ENCODE peak calls at places on chromosomes 13 and 19, in seven cellular contexts. Q is A549, N is GM12878, P is HepG2, U is K562, Z is HCT116, A is SK-N-SH. E is an unnamed sample.

GRCh38 chr19:37817180-37817911 is 38.0 kb upstream of the ZNF573 start:
- DNase-seq in Q (no peak), N (no peak), P (no peak), U (no peak), Z (no peak), A (peak), E (peak)

GRCh38 chr19:37933965-37934364 is 27.0 kb downstream of the SIPA1L3 start:
- DNase-seq in Q (peak), N (no peak), P (peak), U (no peak), Z (no peak), A (no peak), E (no peak)

GRCh38 chr13:99074693-99075092 is 96.8 kb upstream of the DOCK9 start:
- DNase-seq in Q (no peak), N (no peak), P (no peak), U (no peak), Z (no peak), A (no peak), E (no peak)

GRCh38 chr13:50584856-50585580 is 258.5 kb downstream of the DLEU7 start:
- DNase-seq in Q (no peak), N (no peak), P (no peak), U (no peak), Z (no peak), A (no peak), E (no peak)

GRCh38 chr13:57970404-57970803 is 338.9 kb downstream of the PCDH17 start:
- DNase-seq in Q (no peak), N (no peak), P (no peak), U (no peak), Z (no peak), A (no peak), E (no peak)

GRCh38 chr19:33396701-33397535 is 23.4 kb downstream of the CEBPG start:
- DNase-seq in Q (no peak), N (no peak), P (peak), U (no peak), Z (no peak), A (peak), E (peak)

GRCh38 chr19:29620931-29621351 is 14.9 kb downstream of the POP4 start:
- DNase-seq in Q (no peak), N (no peak), P (no peak), U (no peak), Z (no peak), A (no peak), E (no peak)

GRCh38 chr19:16458391-16459128 is 13.2 kb downstream of the EPS15L1 start:
- DNase-seq in Q (no peak), N (no peak), P (peak), U (no peak), Z (no peak), A (no peak), E (no peak)

GRCh38 chr13:77383097-77383496 is 56.2 kb upstream of the MYCBP2 start:
- DNase-seq in Q (no peak), N (no peak), P (no peak), U (no peak), Z (no peak), A (no peak), E (no peak)

GRCh38 chr19:3382460-3383100 is 16.2 kb downstream of the NFIC start:
- DNase-seq in Q (no peak), N (no peak), P (no peak), U (no peak), Z (no peak), A (no peak), E (no peak)

GRCh38 chr19:5803441-5803751 is 1.5 kb upstream of the NRTN start:
- DNase-seq in Q (no peak), N (no peak), P (no peak), U (no peak), Z (no peak), A (no peak), E (no peak)

GRCh38 chr13:49539746-49540145 is 44.0 kb downstream of the PHF11 start:
- DNase-seq in Q (no peak), N (no peak), P (no peak), U (no peak), Z (no peak), A (no peak), E (no peak)

GRCh38 chr13:49538404-49538803 is 42.7 kb downstream of the PHF11 start:
- DNase-seq in Q (no peak), N (no peak), P (no peak), U (no peak), Z (no peak), A (no peak), E (no peak)

GRCh38 chr13:49543656-49544055 is 41.7 kb downstream of the RCBTB1 start:
- DNase-seq in Q (no peak), N (no peak), P (no peak), U (no peak), Z (no peak), A (no peak), E (no peak)

GRCh38 chr13:49539313-49539712 is 43.6 kb downstream of the PHF11 start:
- DNase-seq in Q (no peak), N (no peak), P (no peak), U (no peak), Z (no peak), A (no peak), E (peak)

DNA sequence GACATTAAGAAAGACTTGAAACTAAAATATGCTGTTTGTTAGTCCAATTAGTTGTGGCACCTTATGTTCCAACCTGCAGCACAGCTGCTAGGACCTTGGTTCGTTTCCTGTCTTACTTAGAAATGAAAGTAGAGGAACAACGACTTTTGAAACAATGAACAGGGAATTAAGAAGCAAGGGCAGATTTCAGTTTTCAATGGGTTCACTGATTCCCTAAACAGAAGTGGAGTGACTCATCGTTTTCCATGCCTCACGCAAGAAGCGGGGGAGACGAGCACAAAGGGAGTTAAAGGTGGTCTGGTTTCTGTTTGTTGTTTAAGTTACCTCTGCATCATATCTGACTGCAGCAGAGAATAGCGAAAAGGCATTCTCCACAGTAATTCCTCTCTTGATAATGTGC is 44.8 kb downstream of the PHF11 start:
- DNase-seq in Q (no peak), N (peak), P (no peak), U (peak), Z (no peak), A (no peak), E (peak)
- H3K4me2 ChIP-seq in Q (no peak), N (peak), P (no peak), U (peak), Z (no peak), A (no peak), E (peak)

DNA sequence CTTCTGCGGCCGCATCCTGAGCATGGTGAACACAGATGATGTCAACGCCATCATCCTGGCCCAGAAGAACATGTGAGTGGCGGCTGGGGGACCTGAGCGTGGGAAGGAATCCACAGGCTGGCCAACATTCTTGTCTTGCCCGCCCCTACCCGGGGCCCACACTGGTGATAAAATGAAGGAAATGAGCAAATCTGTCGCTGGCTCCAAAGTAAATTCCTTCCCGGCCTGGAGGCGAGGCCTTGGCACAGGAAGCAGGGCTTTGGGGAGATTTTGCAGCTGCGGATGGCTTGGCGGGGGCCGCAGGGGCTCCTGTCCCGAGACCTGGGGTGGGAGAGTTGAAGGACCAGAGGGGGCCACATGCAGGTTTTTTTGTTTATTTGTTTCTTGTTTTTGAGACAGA is 4.4 kb downstream of the KXD1 start:
- DNase-seq in Q (no peak), N (no peak), P (no peak), U (no peak), Z (no peak), A (no peak), E (peak)
- TF ChIP-seq MAX in Q (no peak), N (no peak), P (no peak), U (no peak), Z (no peak), A (no peak), E (no peak)

GRCh38 chr13:33280923-33281322 is 4.6 kb downstream of the STARD13 start:
- DNase-seq in Q (no peak), N (no peak), P (no peak), U (no peak), Z (no peak), A (no peak), E (no peak)
- H3K4me2 ChIP-seq in Q (peak), N (no peak), P (no peak), U (no peak), Z (no peak), A (peak), E (peak)

GRCh38 chr13:45219123-45219891 is 18.5 kb upstream of the KCTD4 start:
- DNase-seq in Q (peak), N (no peak), P (peak), U (no peak), Z (no peak), A (no peak), E (peak)

GRCh38 chr13:45219938-45220375 is 19.1 kb upstream of the KCTD4 start:
- DNase-seq in Q (peak), N (no peak), P (no peak), U (no peak), Z (peak), A (no peak), E (peak)

GRCh38 chr13:45216193-45216592 is 15.3 kb upstream of the KCTD4 start:
- DNase-seq in Q (no peak), N (no peak), P (no peak), U (no peak), Z (no peak), A (no peak), E (no peak)

GRCh38 chr13:45220403-45220802 is 19.6 kb upstream of the KCTD4 start:
- DNase-seq in Q (no peak), N (no peak), P (no peak), U (no peak), Z (no peak), A (no peak), E (no peak)

DNA sequence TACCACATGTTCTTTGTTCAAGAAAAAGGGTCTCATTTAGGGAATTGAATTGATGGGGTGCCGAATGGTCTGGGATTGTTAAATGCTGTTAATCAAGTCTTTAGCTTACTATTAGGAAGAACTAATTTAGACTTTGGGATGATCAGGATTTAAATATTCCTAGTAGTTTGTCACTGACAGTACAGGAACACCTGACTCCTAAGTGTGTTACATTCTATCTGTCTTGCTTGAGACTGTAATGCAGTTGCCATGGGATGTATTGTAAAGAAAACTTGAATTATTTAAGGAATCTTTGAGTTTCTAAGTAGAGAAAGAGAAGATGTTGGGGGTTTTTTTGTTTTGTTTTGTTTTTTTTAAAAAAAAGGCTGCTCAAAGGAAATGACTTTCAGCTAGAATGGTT is 17.8 kb upstream of the KCTD4 start:
- DNase-seq in Q (no peak), N (no peak), P (no peak), U (no peak), Z (no peak), A (no peak), E (peak)
- TF ChIP-seq MAX in Q (no peak), N (no peak), P (no peak), U (no peak), Z (no peak), A (no peak), E (no peak)

GRCh38 chr13:97977982-97978381 is 24.5 kb downstream of the IPO5 start:
- DNase-seq in Q (no peak), N (no peak), P (no peak), U (no peak), Z (no peak), A (no peak), E (no peak)
- H3K4me2 ChIP-seq in Q (peak), N (peak), P (peak), U (peak), Z (peak), A (peak), E (peak)

DNA sequence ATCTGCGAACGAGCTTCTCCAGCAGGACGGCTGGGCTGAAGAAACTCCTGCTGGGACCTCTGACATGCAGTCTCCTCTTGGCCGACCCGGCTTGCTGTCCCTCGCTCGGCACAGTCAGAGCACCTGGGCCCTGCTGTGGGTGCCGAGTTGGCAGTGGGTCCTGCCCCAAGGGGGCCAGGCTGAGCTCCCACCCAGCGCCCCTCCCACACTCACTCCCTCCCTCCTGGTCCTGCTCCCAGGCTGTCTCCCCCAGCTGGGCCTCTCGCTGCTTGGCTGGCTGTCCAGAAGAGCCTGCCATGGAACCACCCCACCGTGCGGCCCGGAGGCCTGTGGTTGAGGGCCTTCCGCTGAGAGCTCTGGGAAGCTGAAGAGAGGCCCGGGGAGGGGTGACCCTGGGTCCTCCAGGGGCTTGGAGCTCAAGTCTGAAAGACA is 6.0 kb downstream of the AKT2 start:
- DNase-seq in Q (no peak), N (no peak), P (no peak), U (no peak), Z (no peak), A (peak), E (no peak)
- TF ChIP-seq MAX in Q (no peak), N (no peak), P (no peak), U (no peak), Z (no peak), A (no peak), E (no peak)

GRCh38 chr13:40987606-40988280 is 31.4 kb downstream of the ELF1 start:
- DNase-seq in Q (no peak), N (no peak), P (no peak), U (no peak), Z (no peak), A (no peak), E (no peak)
- H3K4me2 ChIP-seq in Q (no peak), N (peak), P (no peak), U (no peak), Z (no peak), A (no peak), E (no peak)

DNA sequence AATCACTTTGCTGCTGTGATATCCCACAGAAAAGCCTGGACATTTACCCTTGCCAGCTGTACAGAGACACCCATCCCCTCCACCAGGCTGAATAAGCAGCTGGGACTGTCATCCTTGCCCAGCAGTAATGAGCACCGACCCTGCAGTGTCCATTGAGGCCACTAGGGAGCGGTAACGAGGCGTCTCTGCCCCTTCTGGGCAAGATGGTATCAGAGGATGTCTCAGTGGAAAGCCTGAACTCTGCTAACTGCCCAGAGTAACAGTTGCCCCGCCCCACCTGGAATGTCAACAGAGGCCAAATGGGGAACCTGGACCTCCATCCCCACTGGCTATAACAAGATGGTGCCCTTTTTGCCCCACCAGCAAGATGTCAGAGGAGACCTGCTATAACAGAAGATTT is 22.8 kb upstream of the CEACAM20 start:
- DNase-seq in Q (peak), N (no peak), P (peak), U (peak), Z (peak), A (peak), E (peak)
- TF ChIP-seq MAX in Q (no peak), N (no peak), P (no peak), U (no peak), Z (no peak), A (no peak), E (no peak)

E was measured in endothelial cell of umbilical vein.